ENCODE peak calls at places on chromosomes 4 and X, in four cellular contexts. One of them, this sample, is unnamed. For H3K4me1, H3K27me3 and H3K36me3, the result is how much of the 10 kb centered on the place peaks cover.

GRCh38 chr4:55255171-55255570 is 90.9 kb upstream of the SRD5A3 start:
- DNase-seq in heart right ventricle: no peak
- DNase-seq in psoas muscle: no peak
- DNase-seq in upper lobe of right lung: no peak
- DNase-seq in this sample: no peak

GRCh38 chr4:108359936-108360681 is 191.4 kb upstream of the LEF1 start:
- DNase-seq in heart right ventricle: no peak
- DNase-seq in psoas muscle: no peak
- DNase-seq in upper lobe of right lung: no peak
- DNase-seq in this sample: no peak

GRCh38 chr4:173040200-173040599 is 128.4 kb upstream of the GALNT7 start:
- DNase-seq in heart right ventricle: peak
- DNase-seq in psoas muscle: no peak
- DNase-seq in upper lobe of right lung: no peak
- DNase-seq in this sample: no peak

GRCh38 chr4:13546855-13547562 is 2.7 kb upstream of the NKX3-2 start:
- DNase-seq in heart right ventricle: no peak
- DNase-seq in psoas muscle: no peak
- DNase-seq in upper lobe of right lung: no peak
- DNase-seq in this sample: no peak

GRCh38 chrX:108020631-108021030 is 24.2 kb upstream of the VSIG1 start:
- DNase-seq in heart right ventricle: no peak
- DNase-seq in psoas muscle: no peak
- DNase-seq in upper lobe of right lung: no peak
- DNase-seq in this sample: peak

GRCh38 chrX:107849747-107850478 is 24.2 kb downstream of the MID2 start:
- DNase-seq in heart right ventricle: no peak
- DNase-seq in psoas muscle: no peak
- DNase-seq in upper lobe of right lung: no peak
- DNase-seq in this sample: no peak

GRCh38 chrX:46647251-46647650 is 73.7 kb downstream of the CHST7 start:
- DNase-seq in heart right ventricle: no peak
- DNase-seq in psoas muscle: no peak
- DNase-seq in upper lobe of right lung: no peak
- DNase-seq in this sample: peak

GRCh38 chr4:38366451-38366850 is 297.5 kb upstream of the KLF3 start:
- DNase-seq in heart right ventricle: peak
- DNase-seq in psoas muscle: no peak
- DNase-seq in upper lobe of right lung: no peak
- DNase-seq in this sample: no peak

GRCh38 chr4:75512336-75513211 is 1.6 kb downstream of the RCHY1 start:
- DNase-seq in heart right ventricle: no peak
- DNase-seq in psoas muscle: no peak
- DNase-seq in upper lobe of right lung: no peak
- DNase-seq in this sample: no peak

DNA sequence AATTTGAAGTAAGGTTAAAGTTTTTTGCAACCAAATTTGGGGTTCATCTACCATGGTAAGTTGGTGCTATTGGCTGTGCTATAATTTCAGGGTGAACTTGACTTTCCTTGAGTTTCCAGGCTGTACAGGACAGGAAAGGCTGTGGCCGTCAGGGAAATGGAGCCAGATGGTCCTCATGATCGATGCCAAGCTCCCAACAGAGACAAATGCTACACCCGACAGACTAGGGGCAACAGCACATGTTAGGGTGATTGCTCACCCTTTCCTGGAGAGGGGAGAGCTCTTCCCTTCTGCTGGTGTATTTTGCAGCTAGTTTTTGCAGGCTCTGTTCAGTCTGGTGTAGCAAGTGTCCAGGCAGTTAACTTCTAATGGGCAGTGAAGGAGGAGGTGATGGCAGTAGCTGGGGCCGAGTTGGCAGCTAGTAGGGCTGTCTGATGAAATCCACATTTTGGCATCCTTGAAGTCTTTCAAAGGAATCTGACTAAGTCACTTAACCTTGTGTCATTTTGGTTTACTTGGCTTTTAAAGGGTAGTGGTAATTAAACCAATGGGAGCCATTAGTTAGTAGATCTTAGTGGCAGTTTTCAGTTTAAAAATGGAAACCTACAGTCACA is 47.8 kb downstream of the GAB1 start:
- DNase-seq in heart right ventricle: no peak
- DNase-seq in psoas muscle: peak
- DNase-seq in upper lobe of right lung: no peak
- DNase-seq in this sample: no peak
- H3K4me1 ChIP-seq in heart right ventricle: half or more
- H3K4me1 ChIP-seq in psoas muscle: half or more
- H3K4me1 ChIP-seq in upper lobe of right lung: half or more
- H3K4me1 ChIP-seq in this sample: under half

GRCh38 chrX:95056901-95057300 is 1382.9 kb downstream of the FAM133A start:
- DNase-seq in heart right ventricle: no peak
- DNase-seq in psoas muscle: no peak
- DNase-seq in upper lobe of right lung: no peak
- DNase-seq in this sample: peak

GRCh38 chrX:95058815-95059214 is 1384.8 kb downstream of the FAM133A start:
- DNase-seq in heart right ventricle: no peak
- DNase-seq in psoas muscle: no peak
- DNase-seq in upper lobe of right lung: no peak
- DNase-seq in this sample: no peak

GRCh38 chrX:95063554-95063953 is 1389.5 kb downstream of the FAM133A start:
- DNase-seq in heart right ventricle: no peak
- DNase-seq in psoas muscle: no peak
- DNase-seq in upper lobe of right lung: no peak
- DNase-seq in this sample: no peak

GRCh38 chrX:95057341-95057740 is 1383.3 kb downstream of the FAM133A start:
- DNase-seq in heart right ventricle: no peak
- DNase-seq in psoas muscle: no peak
- DNase-seq in upper lobe of right lung: no peak
- DNase-seq in this sample: no peak

DNA sequence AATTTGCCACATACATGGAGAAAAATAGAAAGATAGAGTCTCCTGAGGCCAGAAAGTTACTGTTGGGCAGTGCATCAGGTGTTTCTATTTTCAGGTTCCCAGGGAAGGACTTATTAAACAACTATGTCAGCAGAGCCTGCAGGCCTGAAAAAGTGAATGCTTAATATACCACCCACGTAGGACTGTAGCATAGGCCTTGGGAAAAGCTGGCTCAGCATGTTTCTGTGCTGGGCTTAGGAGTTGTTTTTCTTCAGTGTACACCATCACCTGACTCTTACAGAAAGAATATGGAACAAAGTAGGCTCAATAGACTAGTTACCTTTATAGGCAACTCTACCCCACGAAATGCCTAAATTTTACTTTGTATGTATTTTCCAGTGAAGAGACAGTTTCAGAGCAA is 1385.9 kb downstream of the FAM133A start:
- DNase-seq in heart right ventricle: no peak
- DNase-seq in psoas muscle: no peak
- DNase-seq in upper lobe of right lung: no peak
- DNase-seq in this sample: no peak
- H3K27me3 ChIP-seq in heart right ventricle: under half
- H3K27me3 ChIP-seq in psoas muscle: under half
- H3K27me3 ChIP-seq in upper lobe of right lung: under half
- H3K27me3 ChIP-seq in this sample: under half

GRCh38 chr4:121392426-121393086 is 11.7 kb upstream of the QRFPR start:
- DNase-seq in heart right ventricle: no peak
- DNase-seq in psoas muscle: no peak
- DNase-seq in upper lobe of right lung: no peak
- DNase-seq in this sample: no peak

GRCh38 chr4:121397434-121397833 is 16.6 kb upstream of the QRFPR start:
- DNase-seq in heart right ventricle: no peak
- DNase-seq in psoas muscle: no peak
- DNase-seq in upper lobe of right lung: no peak
- DNase-seq in this sample: no peak

DNA sequence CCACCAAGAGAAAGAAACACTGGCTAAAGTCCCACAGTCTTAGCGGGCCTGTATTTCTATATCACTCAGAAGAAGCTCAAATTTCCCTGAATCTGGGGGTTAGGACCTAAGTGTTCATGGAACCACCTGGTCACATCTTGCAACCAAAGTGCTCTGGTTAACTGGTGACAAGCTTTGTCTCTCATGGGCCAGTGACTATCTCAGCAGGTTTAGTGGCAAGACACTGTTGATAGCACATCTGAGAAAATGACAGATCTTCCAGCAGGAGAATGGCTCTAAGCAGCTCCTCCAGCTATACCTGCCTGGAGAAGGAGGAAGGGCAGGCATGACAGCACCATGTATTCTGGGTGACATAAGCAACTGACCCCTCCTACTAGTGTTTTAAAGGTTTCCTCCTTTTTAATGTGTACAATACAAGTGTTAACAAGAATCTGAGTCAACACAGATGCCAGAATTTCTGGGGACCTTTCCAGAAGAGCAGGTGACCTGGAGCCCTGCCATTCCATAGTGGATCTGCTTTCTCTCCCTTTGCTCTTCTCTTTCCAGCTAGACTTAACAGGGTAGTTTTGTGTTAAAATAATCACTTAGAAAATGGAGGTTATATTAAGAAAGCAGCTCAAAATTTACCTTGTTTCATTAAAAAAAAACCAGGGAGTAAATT is 17.3 kb upstream of the QRFPR start:
- DNase-seq in heart right ventricle: peak
- DNase-seq in psoas muscle: no peak
- DNase-seq in upper lobe of right lung: no peak
- DNase-seq in this sample: no peak
- H3K36me3 ChIP-seq in heart right ventricle: under half
- H3K36me3 ChIP-seq in psoas muscle: under half
- H3K36me3 ChIP-seq in upper lobe of right lung: under half
- H3K36me3 ChIP-seq in this sample: under half

DNA sequence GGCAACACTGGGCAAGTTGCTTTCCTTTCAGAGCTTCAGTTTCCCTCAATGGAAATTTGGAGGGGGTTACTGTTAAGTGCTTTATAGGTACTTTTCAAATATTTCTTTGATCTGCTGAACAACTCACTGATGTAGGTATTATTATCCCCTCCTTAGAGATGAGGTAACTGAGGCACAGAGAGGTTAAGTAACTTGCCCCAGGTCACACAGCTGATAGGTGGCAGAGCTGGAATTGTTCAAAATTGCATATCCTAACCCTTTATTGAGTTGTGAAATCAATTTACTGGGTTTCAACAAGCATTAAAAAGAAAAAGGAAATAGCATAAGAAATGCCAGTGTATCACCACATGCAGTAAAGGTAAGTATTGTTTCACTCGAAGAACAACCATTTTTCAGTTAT is 6.6 kb downstream of the PPP1R3F start:
- DNase-seq in heart right ventricle: no peak
- DNase-seq in psoas muscle: no peak
- DNase-seq in upper lobe of right lung: no peak
- DNase-seq in this sample: no peak
- H3K4me1 ChIP-seq in heart right ventricle: under half
- H3K4me1 ChIP-seq in psoas muscle: under half
- H3K4me1 ChIP-seq in upper lobe of right lung: under half
- H3K4me1 ChIP-seq in this sample: under half

DNA sequence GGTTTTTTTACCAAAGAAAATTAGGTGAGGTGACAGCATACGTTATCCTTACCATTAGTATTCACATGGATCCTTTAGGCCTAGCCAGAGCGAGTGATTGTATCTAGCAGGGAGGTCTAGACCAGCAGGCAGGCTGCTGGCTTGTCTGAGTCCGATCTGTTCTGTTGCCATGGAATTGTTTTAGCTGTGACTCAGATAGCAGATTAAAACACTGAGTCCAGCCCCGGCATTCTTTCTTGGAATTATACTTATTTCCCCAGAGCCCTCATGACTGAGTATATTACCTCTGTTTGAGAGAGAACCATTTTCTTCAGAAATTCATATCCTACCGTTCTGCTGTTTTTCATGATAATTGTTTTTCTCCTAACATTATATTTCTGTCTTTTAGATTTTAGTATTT is 37.4 kb downstream of the OCRL start:
- DNase-seq in heart right ventricle: no peak
- DNase-seq in psoas muscle: no peak
- DNase-seq in upper lobe of right lung: no peak
- DNase-seq in this sample: peak
- H3K27me3 ChIP-seq in heart right ventricle: under half
- H3K27me3 ChIP-seq in psoas muscle: under half
- H3K27me3 ChIP-seq in upper lobe of right lung: under half
- H3K27me3 ChIP-seq in this sample: under half

DNA sequence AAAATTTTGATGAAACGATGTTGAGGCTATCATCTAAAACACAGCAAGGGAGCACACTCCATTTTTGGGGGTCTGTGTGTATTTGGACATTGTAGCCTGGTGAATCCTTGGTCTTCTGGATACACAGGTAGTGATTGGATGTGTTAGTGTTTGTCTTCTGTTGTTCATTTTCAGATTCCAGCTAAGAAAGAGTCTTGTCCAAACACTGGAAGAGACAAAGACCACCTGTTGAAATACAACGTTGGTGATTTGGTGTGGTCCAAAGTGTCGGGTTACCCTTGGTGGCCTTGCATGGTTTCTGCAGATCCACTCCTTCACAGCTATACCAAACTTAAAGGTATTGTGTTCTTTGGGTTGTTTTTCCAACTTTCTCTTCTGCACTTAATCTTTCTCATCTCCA is 32.8 kb downstream of the NSD2 start:
- DNase-seq in heart right ventricle: no peak
- DNase-seq in psoas muscle: no peak
- DNase-seq in upper lobe of right lung: no peak
- DNase-seq in this sample: no peak
- H3K36me3 ChIP-seq in heart right ventricle: half or more
- H3K36me3 ChIP-seq in psoas muscle: half or more
- H3K36me3 ChIP-seq in upper lobe of right lung: under half
- H3K36me3 ChIP-seq in this sample: half or more

GRCh38 chrX:57266275-57266674 is 20.2 kb upstream of the FAAH2 start:
- DNase-seq in heart right ventricle: no peak
- DNase-seq in psoas muscle: peak
- DNase-seq in upper lobe of right lung: no peak
- DNase-seq in this sample: no peak
- H3K4me1 ChIP-seq in heart right ventricle: under half
- H3K4me1 ChIP-seq in psoas muscle: under half
- H3K4me1 ChIP-seq in upper lobe of right lung: under half
- H3K4me1 ChIP-seq in this sample: under half

This sample was measured in HAP-1.